ENCODE peak calls at places on chromosomes 6 and 20, in six cellular contexts. One of them, this sample, is unnamed.

GRCh38 chr6:41737591-41738130 is 2.3 kb upstream of the TFEB start:
- ATAC-seq in A549: no peak
- ATAC-seq in HepG2: no peak
- ATAC-seq in GM12878: no peak
- ATAC-seq in K562: no peak
- ATAC-seq in upper lobe of left lung: no peak
- ATAC-seq in this sample: no peak

GRCh38 chr6:13872681-13873080 is 52.1 kb upstream of the RNF182 start:
- ATAC-seq in A549: no peak
- ATAC-seq in HepG2: no peak
- ATAC-seq in GM12878: no peak
- ATAC-seq in K562: no peak
- ATAC-seq in upper lobe of left lung: peak; percentile 46
- ATAC-seq in this sample: no peak

GRCh38 chr6:116049381-116049780 is 11.3 kb downstream of the FRK start:
- ATAC-seq in A549: no peak
- ATAC-seq in HepG2: no peak
- ATAC-seq in GM12878: no peak
- ATAC-seq in K562: no peak
- ATAC-seq in upper lobe of left lung: no peak
- ATAC-seq in this sample: no peak

GRCh38 chr6:154901856-154902552 is 93.1 kb upstream of the TIAM2 start:
- ATAC-seq in A549: no peak
- ATAC-seq in HepG2: no peak
- ATAC-seq in GM12878: no peak
- ATAC-seq in K562: no peak
- ATAC-seq in upper lobe of left lung: no peak
- ATAC-seq in this sample: no peak

GRCh38 chr6:156111913-156112312 is 656.3 kb upstream of the NOX3 start:
- ATAC-seq in A549: no peak
- ATAC-seq in HepG2: no peak
- ATAC-seq in GM12878: no peak
- ATAC-seq in K562: no peak
- ATAC-seq in upper lobe of left lung: no peak
- ATAC-seq in this sample: no peak

GRCh38 chr6:163712569-163712966 is 298.1 kb downstream of the QKI start:
- ATAC-seq in A549: no peak
- ATAC-seq in HepG2: peak; percentile 22
- ATAC-seq in GM12878: no peak
- ATAC-seq in K562: peak; percentile 42
- ATAC-seq in upper lobe of left lung: no peak
- ATAC-seq in this sample: no peak

GRCh38 chr6:139364302-139364981 is 10.0 kb downstream of the CITED2 start:
- ATAC-seq in A549: no peak
- ATAC-seq in HepG2: peak; percentile 60
- ATAC-seq in GM12878: peak; percentile 79
- ATAC-seq in K562: peak; percentile 68
- ATAC-seq in upper lobe of left lung: no peak
- ATAC-seq in this sample: peak; percentile 26

GRCh38 chr6:69816017-69816416 is 19.2 kb upstream of the LMBRD1 start:
- ATAC-seq in A549: no peak
- ATAC-seq in HepG2: no peak
- ATAC-seq in GM12878: peak; percentile 87
- ATAC-seq in K562: no peak
- ATAC-seq in upper lobe of left lung: no peak
- ATAC-seq in this sample: no peak

GRCh38 chr20:52493177-52493711 is 301.7 kb upstream of the ZFP64 start:
- ATAC-seq in A549: no peak
- ATAC-seq in HepG2: no peak
- ATAC-seq in GM12878: no peak
- ATAC-seq in K562: no peak
- ATAC-seq in upper lobe of left lung: no peak
- ATAC-seq in this sample: no peak

DNA sequence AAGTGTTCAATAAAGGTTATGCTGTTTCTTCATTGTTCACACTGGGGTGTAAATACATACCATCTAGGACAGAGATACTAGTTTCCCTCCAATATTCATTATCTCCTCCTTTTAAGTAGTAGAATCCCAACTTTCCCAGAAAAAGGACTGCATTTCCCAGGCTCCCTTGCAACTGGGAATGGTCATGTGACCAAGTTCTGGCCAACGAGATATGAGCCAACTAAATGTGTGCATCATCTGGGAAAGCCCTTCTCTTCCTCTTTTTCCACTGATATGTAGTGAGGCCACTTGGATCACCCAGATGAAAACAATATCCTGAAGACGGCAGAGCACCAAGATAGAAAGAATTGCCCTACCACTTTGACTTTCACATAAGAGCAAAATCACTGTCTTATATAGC is 97.9 kb upstream of the PTPRT start:
- ATAC-seq in A549: no peak
- ATAC-seq in HepG2: no peak
- ATAC-seq in GM12878: no peak
- ATAC-seq in K562: no peak
- ATAC-seq in upper lobe of left lung: no peak
- ATAC-seq in this sample: no peak
- TF ChIP-seq POLR2A in A549: no peak
- TF ChIP-seq POLR2A in HepG2: no peak
- TF ChIP-seq POLR2A in GM12878: no peak
- TF ChIP-seq POLR2A in K562: no peak
- TF ChIP-seq POLR2A in upper lobe of left lung: no peak
- TF ChIP-seq POLR2A in this sample: no peak

DNA sequence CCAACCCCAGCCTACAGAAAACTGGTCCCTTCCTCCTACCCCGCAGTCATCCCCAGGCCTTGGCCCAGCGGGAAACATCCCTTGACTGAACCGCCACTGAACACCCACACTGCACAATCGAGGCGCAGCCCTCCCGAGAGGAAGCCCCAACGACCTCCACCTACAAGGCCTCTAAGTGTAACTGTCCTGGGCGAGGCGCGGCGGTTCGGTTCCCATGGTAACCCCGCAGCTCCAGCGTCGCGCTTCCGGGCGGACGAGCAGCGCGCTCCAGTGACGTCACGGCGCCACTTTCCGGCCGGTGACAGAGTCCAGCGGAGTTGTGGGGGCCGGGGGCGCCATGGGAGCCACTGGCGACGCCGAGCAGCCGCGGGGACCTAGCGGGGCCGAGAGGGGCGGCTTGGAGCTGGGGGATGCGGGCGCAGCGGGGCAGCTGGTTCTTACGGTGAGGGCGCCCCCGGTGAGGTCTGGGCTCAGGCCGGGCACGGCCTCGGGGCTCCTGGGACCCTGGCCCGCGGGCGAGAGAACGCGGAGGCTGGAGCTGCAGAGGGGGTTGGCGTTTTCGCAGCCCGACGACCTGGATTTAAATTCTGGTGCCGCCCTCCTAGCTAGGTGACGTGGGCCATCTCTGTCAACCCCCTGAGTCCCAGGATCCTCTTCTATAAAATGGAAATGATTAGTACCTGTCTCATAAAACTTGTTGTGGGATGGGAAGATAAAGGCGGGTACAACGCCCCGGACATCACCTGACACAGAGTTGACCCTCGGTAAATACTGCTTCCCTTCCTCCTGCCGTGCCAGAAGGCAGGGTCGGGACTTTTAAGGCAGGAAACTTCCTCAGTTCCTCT is at the start of the genes DNTTIP1 and WFDC3:
- ATAC-seq in A549: peak; percentile 97
- ATAC-seq in HepG2: peak; percentile 93
- ATAC-seq in GM12878: peak; percentile 96
- ATAC-seq in K562: peak; percentile 97
- ATAC-seq in upper lobe of left lung: peak; percentile 93
- ATAC-seq in this sample: peak; percentile 97
- TF ChIP-seq EP300 in A549: no peak
- TF ChIP-seq EP300 in HepG2: no peak
- TF ChIP-seq EP300 in GM12878: no peak
- TF ChIP-seq EP300 in K562: peak; percentile 32
- TF ChIP-seq EP300 in upper lobe of left lung: no peak
- TF ChIP-seq EP300 in this sample: no peak

GRCh38 chr20:2688041-2688591 is 4.5 kb upstream of the EBF4 start:
- ATAC-seq in A549: no peak
- ATAC-seq in HepG2: peak; percentile 31
- ATAC-seq in GM12878: peak; percentile 75
- ATAC-seq in K562: peak; percentile 95
- ATAC-seq in upper lobe of left lung: peak; percentile 63
- ATAC-seq in this sample: no peak
- TF ChIP-seq POLR2A in A549: no peak
- TF ChIP-seq POLR2A in HepG2: no peak
- TF ChIP-seq POLR2A in GM12878: no peak
- TF ChIP-seq POLR2A in K562: no peak
- TF ChIP-seq POLR2A in upper lobe of left lung: no peak
- TF ChIP-seq POLR2A in this sample: no peak

GRCh38 chr6:151058021-151058733 is 181.6 kb upstream of the AKAP12 start:
- ATAC-seq in A549: no peak
- ATAC-seq in HepG2: no peak
- ATAC-seq in GM12878: no peak
- ATAC-seq in K562: no peak
- ATAC-seq in upper lobe of left lung: no peak
- ATAC-seq in this sample: no peak

GRCh38 chr6:151060742-151061100 is 179.0 kb upstream of the AKAP12 start:
- ATAC-seq in A549: no peak
- ATAC-seq in HepG2: no peak
- ATAC-seq in GM12878: no peak
- ATAC-seq in K562: no peak
- ATAC-seq in upper lobe of left lung: no peak
- ATAC-seq in this sample: no peak

GRCh38 chr6:151063339-151063738 is 176.4 kb upstream of the AKAP12 start:
- ATAC-seq in A549: no peak
- ATAC-seq in HepG2: no peak
- ATAC-seq in GM12878: no peak
- ATAC-seq in K562: no peak
- ATAC-seq in upper lobe of left lung: no peak
- ATAC-seq in this sample: no peak

GRCh38 chr6:151059612-151060095 is 180.1 kb upstream of the AKAP12 start:
- ATAC-seq in A549: peak; percentile 74
- ATAC-seq in HepG2: peak; percentile 44
- ATAC-seq in GM12878: no peak
- ATAC-seq in K562: no peak
- ATAC-seq in upper lobe of left lung: peak; percentile 57
- ATAC-seq in this sample: no peak

GRCh38 chr6:151060096-151060741 is 179.5 kb upstream of the AKAP12 start:
- ATAC-seq in A549: peak; percentile 95
- ATAC-seq in HepG2: peak; percentile 91
- ATAC-seq in GM12878: no peak
- ATAC-seq in K562: no peak
- ATAC-seq in upper lobe of left lung: no peak
- ATAC-seq in this sample: no peak
- TF ChIP-seq EP300 in A549: peak; percentile 88
- TF ChIP-seq EP300 in HepG2: peak; percentile 93
- TF ChIP-seq EP300 in GM12878: no peak
- TF ChIP-seq EP300 in K562: no peak
- TF ChIP-seq EP300 in upper lobe of left lung: no peak
- TF ChIP-seq EP300 in this sample: no peak

GRCh38 chr6:31971993-31972708 is at the start of gene DXO:
- ATAC-seq in A549: peak; percentile 91
- ATAC-seq in HepG2: peak; percentile 86
- ATAC-seq in GM12878: peak; percentile 97
- ATAC-seq in K562: peak; percentile 84
- ATAC-seq in upper lobe of left lung: peak; percentile 97
- ATAC-seq in this sample: peak; percentile 96

GRCh38 chr6:31972709-31973350 is 892 bp upstream of the DXO start:
- ATAC-seq in A549: no peak
- ATAC-seq in HepG2: no peak
- ATAC-seq in GM12878: no peak
- ATAC-seq in K562: peak; percentile 60
- ATAC-seq in upper lobe of left lung: no peak
- ATAC-seq in this sample: no peak

GRCh38 chr6:31970604-31971271 is 1.2 kb downstream of the DXO start:
- ATAC-seq in A549: no peak
- ATAC-seq in HepG2: no peak
- ATAC-seq in GM12878: no peak
- ATAC-seq in K562: no peak
- ATAC-seq in upper lobe of left lung: no peak
- ATAC-seq in this sample: no peak

GRCh38 chr6:31969712-31970603 is 2.0 kb downstream of the DXO start:
- ATAC-seq in A549: no peak
- ATAC-seq in HepG2: no peak
- ATAC-seq in GM12878: no peak
- ATAC-seq in K562: peak; percentile 37
- ATAC-seq in upper lobe of left lung: no peak
- ATAC-seq in this sample: no peak

GRCh38 chr6:31971279-31971992 is 502 bp downstream of the DXO start:
- ATAC-seq in A549: peak; percentile 30
- ATAC-seq in HepG2: peak; percentile 6
- ATAC-seq in GM12878: no peak
- ATAC-seq in K562: peak; percentile 1
- ATAC-seq in upper lobe of left lung: peak; percentile 0
- ATAC-seq in this sample: peak; percentile 25
- TF ChIP-seq POLR2A in A549: no peak
- TF ChIP-seq POLR2A in HepG2: no peak
- TF ChIP-seq POLR2A in GM12878: no peak
- TF ChIP-seq POLR2A in K562: peak; percentile 45
- TF ChIP-seq POLR2A in upper lobe of left lung: no peak
- TF ChIP-seq POLR2A in this sample: no peak

DNA sequence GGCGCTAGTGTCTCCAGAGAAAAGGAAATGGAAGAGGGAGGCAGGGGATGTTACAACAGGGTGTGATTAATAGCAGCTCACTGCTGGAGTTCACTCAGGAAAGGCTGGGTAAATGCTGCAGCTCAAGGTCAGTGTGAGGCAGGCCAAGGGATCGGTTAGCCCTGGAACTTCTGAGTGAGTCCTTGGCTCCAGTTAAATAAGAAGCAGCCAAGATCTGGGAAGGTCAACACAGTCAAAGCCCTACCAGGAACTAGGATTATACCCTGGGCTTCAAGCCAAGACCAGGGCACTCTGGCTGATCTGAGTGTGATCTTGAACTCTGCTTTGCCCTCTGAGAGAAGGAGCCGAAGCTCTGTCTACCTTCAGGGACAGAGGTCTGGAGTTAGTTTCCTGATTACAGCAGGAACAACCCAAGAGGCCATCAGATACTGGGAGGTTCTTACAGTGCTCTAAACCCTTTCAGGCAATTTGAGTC is 44.3 kb downstream of the TPD52L1 start:
- ATAC-seq in A549: peak; percentile 87
- ATAC-seq in HepG2: peak; percentile 66
- ATAC-seq in GM12878: no peak
- ATAC-seq in K562: peak; percentile 60
- ATAC-seq in upper lobe of left lung: peak; percentile 88
- ATAC-seq in this sample: peak; percentile 72
- TF ChIP-seq EP300 in A549: peak; percentile 47
- TF ChIP-seq EP300 in HepG2: no peak
- TF ChIP-seq EP300 in GM12878: no peak
- TF ChIP-seq EP300 in K562: no peak
- TF ChIP-seq EP300 in upper lobe of left lung: no peak
- TF ChIP-seq EP300 in this sample: no peak